ENCODE peak calls at places on chromosomes 1 and 21, in four cellular contexts. B, O, H and G are unnamed samples.

GRCh38 chr1:36836196-36836883 is 198.0 kb downstream of the GRIK3 start:
- DNase-seq in B (no peak), O (no peak), H (no peak), G (no peak)

GRCh38 chr1:23896491-23896890 is 16.7 kb downstream of the CNR2 start:
- DNase-seq in H (no peak), O (no peak), B (no peak), G (no peak)

GRCh38 chr21:17726047-17726446 is 93.1 kb downstream of the C21orf91 start:
- DNase-seq in H (no peak), B (no peak), O (peak), G (no peak)

GRCh38 chr1:101293461-101294045 is 56.7 kb downstream of the S1PR1 start:
- DNase-seq in H (no peak), B (no peak), O (peak), G (peak)

GRCh38 chr1:25616080-25616931 is at the start of gene MAN1C1:
- DNase-seq in O (peak), H (peak), B (peak), G (peak)

GRCh38 chr1:15765495-15766194 is 7.0 kb downstream of the FBLIM1 start:
- DNase-seq in B (no peak), H (no peak), O (no peak), G (no peak)

GRCh38 chr1:204408074-204408507 is 3.5 kb downstream of the PPP1R15B start:
- DNase-seq in O (peak), H (peak), B (peak), G (no peak)

GRCh38 chr1:241007668-241008067 is 349.3 kb downstream of the RGS7 start:
- DNase-seq in H (no peak), B (no peak), O (no peak), G (no peak)

GRCh38 chr1:19010995-19011696 is 54.7 kb upstream of the IFFO2 start:
- DNase-seq in H (peak), O (peak), B (no peak), G (peak)

GRCh38 chr1:192485692-192486436 is 89.7 kb upstream of the RGS1 start:
- DNase-seq in O (no peak), B (no peak), H (peak), G (no peak)

GRCh38 chr1:3403388-3404179 is 50.9 kb upstream of the ARHGEF16 start:
- DNase-seq in H (no peak), O (no peak), B (no peak), G (no peak)

GRCh38 chr1:93908394-93909145 is 660 bp downstream of the GCLM start:
- DNase-seq in B (no peak), O (no peak), H (peak), G (peak)

GRCh38 chr1:11768821-11769220 is 6.8 kb downstream of the C1orf167 start:
- DNase-seq in B (no peak), O (no peak), H (no peak), G (no peak)

GRCh38 chr1:3320246-3321152 is 134.0 kb upstream of the ARHGEF16 start:
- DNase-seq in B (no peak), H (no peak), O (no peak), G (no peak)

GRCh38 chr1:185896863-185897262 is 162.7 kb downstream of the HMCN1 start:
- DNase-seq in H (no peak), O (no peak), B (no peak), G (no peak)

GRCh38 chr1:35717911-35718476 is 690 bp downstream of the C1orf216 start:
- DNase-seq in H (peak), O (peak), B (peak), G (no peak)

GRCh38 chr1:43237131-43237530 is 32.7 kb upstream of the TMEM125 start:
- DNase-seq in O (no peak), H (no peak), B (no peak), G (no peak)